ENCODE peak calls at places on chromosome 13, in ten cellular contexts. One of them, this sample, is unnamed.

GRCh38 chr13:87376081-87376480 is 295.1 kb upstream of the SLITRK5 start:
- DNase-seq in Calu3: no peak
- DNase-seq in heart right ventricle: no peak
- DNase-seq in mucosa of descending colon: no peak
- DNase-seq in CD4-positive, alpha-beta T cell: no peak
- DNase-seq in retinal pigment epithelial cell: peak
- DNase-seq in upper lobe of right lung: no peak
- DNase-seq in heart left ventricle: no peak
- DNase-seq in fibroblast of villous mesenchyme: no peak
- DNase-seq in fibroblast of lung: peak
- DNase-seq in this sample: peak

GRCh38 chr13:111011899-111012298 is 97.0 kb upstream of the ANKRD10 start:
- DNase-seq in Calu3: no peak
- DNase-seq in heart right ventricle: no peak
- DNase-seq in mucosa of descending colon: no peak
- DNase-seq in CD4-positive, alpha-beta T cell: no peak
- DNase-seq in retinal pigment epithelial cell: no peak
- DNase-seq in upper lobe of right lung: no peak
- DNase-seq in heart left ventricle: no peak
- DNase-seq in fibroblast of villous mesenchyme: no peak
- DNase-seq in fibroblast of lung: no peak
- DNase-seq in this sample: no peak

GRCh38 chr13:46181799-46182490 is at the start of gene LCP1:
- DNase-seq in Calu3: peak
- DNase-seq in heart right ventricle: no peak
- DNase-seq in mucosa of descending colon: no peak
- DNase-seq in CD4-positive, alpha-beta T cell: peak
- DNase-seq in retinal pigment epithelial cell: no peak
- DNase-seq in upper lobe of right lung: no peak
- DNase-seq in heart left ventricle: no peak
- DNase-seq in fibroblast of villous mesenchyme: no peak
- DNase-seq in fibroblast of lung: no peak
- DNase-seq in this sample: no peak

GRCh38 chr13:66803759-66804456 is 426.2 kb downstream of the PCDH9 start:
- DNase-seq in Calu3: no peak
- DNase-seq in heart right ventricle: no peak
- DNase-seq in mucosa of descending colon: no peak
- DNase-seq in CD4-positive, alpha-beta T cell: no peak
- DNase-seq in retinal pigment epithelial cell: no peak
- DNase-seq in upper lobe of right lung: no peak
- DNase-seq in heart left ventricle: no peak
- DNase-seq in fibroblast of villous mesenchyme: no peak
- DNase-seq in fibroblast of lung: no peak
- DNase-seq in this sample: no peak

GRCh38 chr13:93339550-93339949 is 112.9 kb downstream of the GPC6 start:
- DNase-seq in Calu3: no peak
- DNase-seq in heart right ventricle: no peak
- DNase-seq in mucosa of descending colon: no peak
- DNase-seq in CD4-positive, alpha-beta T cell: no peak
- DNase-seq in retinal pigment epithelial cell: no peak
- DNase-seq in upper lobe of right lung: no peak
- DNase-seq in heart left ventricle: no peak
- DNase-seq in fibroblast of villous mesenchyme: no peak
- DNase-seq in fibroblast of lung: no peak
- DNase-seq in this sample: no peak

GRCh38 chr13:24221007-24221406 is 60.5 kb downstream of the SPATA13 start:
- DNase-seq in Calu3: no peak
- DNase-seq in heart right ventricle: no peak
- DNase-seq in mucosa of descending colon: no peak
- DNase-seq in CD4-positive, alpha-beta T cell: no peak
- DNase-seq in retinal pigment epithelial cell: no peak
- DNase-seq in upper lobe of right lung: no peak
- DNase-seq in heart left ventricle: no peak
- DNase-seq in fibroblast of villous mesenchyme: peak
- DNase-seq in fibroblast of lung: no peak
- DNase-seq in this sample: no peak

GRCh38 chr13:65264066-65264465 is 1966.1 kb downstream of the PCDH9 start:
- DNase-seq in Calu3: no peak
- DNase-seq in heart right ventricle: no peak
- DNase-seq in mucosa of descending colon: no peak
- DNase-seq in CD4-positive, alpha-beta T cell: no peak
- DNase-seq in retinal pigment epithelial cell: no peak
- DNase-seq in upper lobe of right lung: no peak
- DNase-seq in heart left ventricle: no peak
- DNase-seq in fibroblast of villous mesenchyme: no peak
- DNase-seq in fibroblast of lung: no peak
- DNase-seq in this sample: no peak

GRCh38 chr13:30735025-30735967 is at the start of gene ALOX5AP:
- DNase-seq in Calu3: no peak
- DNase-seq in heart right ventricle: no peak
- DNase-seq in mucosa of descending colon: no peak
- DNase-seq in CD4-positive, alpha-beta T cell: peak
- DNase-seq in retinal pigment epithelial cell: no peak
- DNase-seq in upper lobe of right lung: no peak
- DNase-seq in heart left ventricle: no peak
- DNase-seq in fibroblast of villous mesenchyme: no peak
- DNase-seq in fibroblast of lung: no peak
- DNase-seq in this sample: no peak

GRCh38 chr13:70941454-70941853 is 833.2 kb upstream of the KLHL1 start:
- DNase-seq in Calu3: no peak
- DNase-seq in heart right ventricle: no peak
- DNase-seq in mucosa of descending colon: no peak
- DNase-seq in CD4-positive, alpha-beta T cell: no peak
- DNase-seq in retinal pigment epithelial cell: no peak
- DNase-seq in upper lobe of right lung: no peak
- DNase-seq in heart left ventricle: no peak
- DNase-seq in fibroblast of villous mesenchyme: no peak
- DNase-seq in fibroblast of lung: no peak
- DNase-seq in this sample: no peak

GRCh38 chr13:98686281-98686680 is 66.2 kb downstream of the SLC15A1 start:
- DNase-seq in Calu3: no peak
- DNase-seq in heart right ventricle: no peak
- DNase-seq in mucosa of descending colon: no peak
- DNase-seq in CD4-positive, alpha-beta T cell: no peak
- DNase-seq in retinal pigment epithelial cell: no peak
- DNase-seq in upper lobe of right lung: no peak
- DNase-seq in heart left ventricle: no peak
- DNase-seq in fibroblast of villous mesenchyme: no peak
- DNase-seq in fibroblast of lung: no peak
- DNase-seq in this sample: no peak

GRCh38 chr13:45149964-45150363 is 29.7 kb downstream of the GTF2F2 start:
- DNase-seq in Calu3: no peak
- DNase-seq in heart right ventricle: no peak
- DNase-seq in mucosa of descending colon: no peak
- DNase-seq in CD4-positive, alpha-beta T cell: no peak
- DNase-seq in retinal pigment epithelial cell: no peak
- DNase-seq in upper lobe of right lung: no peak
- DNase-seq in heart left ventricle: no peak
- DNase-seq in fibroblast of villous mesenchyme: peak
- DNase-seq in fibroblast of lung: no peak
- DNase-seq in this sample: no peak

GRCh38 chr13:43078399-43078798 is 55.0 kb downstream of the DNAJC15 start:
- DNase-seq in Calu3: no peak
- DNase-seq in heart right ventricle: no peak
- DNase-seq in mucosa of descending colon: no peak
- DNase-seq in CD4-positive, alpha-beta T cell: no peak
- DNase-seq in retinal pigment epithelial cell: no peak
- DNase-seq in upper lobe of right lung: no peak
- DNase-seq in heart left ventricle: no peak
- DNase-seq in fibroblast of villous mesenchyme: no peak
- DNase-seq in fibroblast of lung: no peak
- DNase-seq in this sample: no peak

DNA sequence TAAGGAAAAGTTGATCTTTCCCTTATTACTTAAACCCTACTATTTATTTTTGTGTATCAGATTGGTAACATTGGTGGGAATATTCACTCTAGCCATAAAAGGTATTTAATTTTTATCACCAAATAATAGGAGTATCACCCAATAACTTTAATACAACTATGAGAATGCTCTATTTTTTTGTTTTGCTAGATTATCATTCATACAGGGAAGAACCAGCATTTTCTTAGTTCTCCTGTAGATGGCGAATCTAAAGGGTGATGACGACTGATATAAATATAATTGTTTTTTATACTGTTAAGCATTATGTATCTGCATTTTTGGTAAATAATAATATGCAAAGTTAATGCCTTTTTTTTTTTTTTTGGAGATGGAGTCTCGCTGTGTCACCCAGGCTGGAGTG is 7.9 kb upstream of the FRY start:
- DNase-seq in Calu3: no peak
- DNase-seq in heart right ventricle: no peak
- DNase-seq in mucosa of descending colon: no peak
- DNase-seq in CD4-positive, alpha-beta T cell: no peak
- DNase-seq in retinal pigment epithelial cell: no peak
- DNase-seq in upper lobe of right lung: no peak
- DNase-seq in heart left ventricle: no peak
- DNase-seq in fibroblast of villous mesenchyme: no peak
- DNase-seq in fibroblast of lung: no peak
- DNase-seq in this sample: no peak
- TF ChIP-seq CTCF in Calu3: no peak
- TF ChIP-seq CTCF in heart right ventricle: no peak
- TF ChIP-seq CTCF in mucosa of descending colon: no peak
- TF ChIP-seq CTCF in CD4-positive, alpha-beta T cell: no peak
- TF ChIP-seq CTCF in retinal pigment epithelial cell: peak
- TF ChIP-seq CTCF in upper lobe of right lung: peak
- TF ChIP-seq CTCF in heart left ventricle: no peak
- TF ChIP-seq CTCF in fibroblast of villous mesenchyme: peak
- TF ChIP-seq CTCF in fibroblast of lung: no peak
- TF ChIP-seq CTCF in this sample: peak

DNA sequence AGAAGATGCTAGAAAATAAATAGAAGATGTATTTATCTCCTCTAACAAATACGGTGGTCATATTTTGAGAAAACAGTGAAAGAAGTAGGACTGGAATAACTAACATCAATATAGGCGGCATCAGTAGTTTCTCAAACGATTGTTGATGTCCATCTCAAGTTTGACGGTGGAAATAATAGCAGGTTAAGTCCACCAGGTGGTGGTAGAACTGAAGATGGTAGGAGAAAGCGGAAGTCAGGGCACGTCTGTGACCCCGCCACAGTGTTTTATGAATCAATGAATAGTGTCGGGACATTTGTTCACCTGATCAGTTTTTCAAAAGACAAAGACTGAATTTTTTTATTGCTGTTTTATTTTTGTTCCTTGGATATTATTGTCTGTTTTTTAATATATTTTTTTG is 706.4 kb upstream of the SLC10A2 start:
- DNase-seq in Calu3: no peak
- DNase-seq in heart right ventricle: no peak
- DNase-seq in mucosa of descending colon: no peak
- DNase-seq in CD4-positive, alpha-beta T cell: no peak
- DNase-seq in retinal pigment epithelial cell: no peak
- DNase-seq in upper lobe of right lung: no peak
- DNase-seq in heart left ventricle: no peak
- DNase-seq in fibroblast of villous mesenchyme: no peak
- DNase-seq in fibroblast of lung: no peak
- DNase-seq in this sample: no peak
- TF ChIP-seq CTCF in Calu3: no peak
- TF ChIP-seq CTCF in heart right ventricle: no peak
- TF ChIP-seq CTCF in mucosa of descending colon: no peak
- TF ChIP-seq CTCF in CD4-positive, alpha-beta T cell: peak
- TF ChIP-seq CTCF in retinal pigment epithelial cell: peak
- TF ChIP-seq CTCF in upper lobe of right lung: no peak
- TF ChIP-seq CTCF in heart left ventricle: no peak
- TF ChIP-seq CTCF in fibroblast of villous mesenchyme: no peak
- TF ChIP-seq CTCF in fibroblast of lung: no peak
- TF ChIP-seq CTCF in this sample: peak

DNA sequence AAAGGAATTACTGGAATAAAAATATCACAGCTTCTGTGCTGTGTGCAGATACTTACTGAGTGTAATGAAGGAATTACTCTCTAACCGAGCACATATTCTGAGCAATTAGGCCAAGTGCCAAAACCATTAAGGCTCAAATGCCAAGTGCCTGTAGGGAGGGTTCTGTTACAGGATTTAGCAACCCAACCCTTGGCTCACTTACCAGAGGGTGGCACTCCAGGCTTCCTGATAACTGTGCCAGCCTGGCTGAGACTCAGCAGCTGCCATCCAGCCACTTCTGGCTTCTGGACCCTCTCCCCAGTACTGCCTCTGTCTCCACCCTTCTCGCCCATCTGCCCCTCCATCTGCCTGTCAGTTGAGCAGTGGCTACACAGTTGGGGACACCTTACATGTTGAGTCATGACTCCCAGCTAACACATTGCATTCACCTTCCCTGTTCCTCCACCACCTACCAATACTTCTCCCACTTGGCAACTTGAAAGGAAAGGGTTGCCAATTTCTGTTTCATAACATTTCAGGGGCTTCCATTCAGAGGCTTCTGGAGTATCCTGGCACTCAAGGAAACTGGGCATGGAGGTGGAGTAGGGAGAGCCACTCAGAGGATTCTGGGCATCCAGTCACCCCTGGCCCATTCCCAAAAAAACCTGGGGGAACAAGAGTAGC is 110.5 kb downstream of the COG6 start:
- DNase-seq in Calu3: peak
- DNase-seq in heart right ventricle: peak
- DNase-seq in mucosa of descending colon: peak
- DNase-seq in CD4-positive, alpha-beta T cell: peak
- DNase-seq in retinal pigment epithelial cell: peak
- DNase-seq in upper lobe of right lung: no peak
- DNase-seq in heart left ventricle: peak
- DNase-seq in fibroblast of villous mesenchyme: peak
- DNase-seq in fibroblast of lung: peak
- DNase-seq in this sample: no peak
- TF ChIP-seq CTCF in Calu3: no peak
- TF ChIP-seq CTCF in heart right ventricle: peak
- TF ChIP-seq CTCF in mucosa of descending colon: no peak
- TF ChIP-seq CTCF in CD4-positive, alpha-beta T cell: no peak
- TF ChIP-seq CTCF in retinal pigment epithelial cell: peak
- TF ChIP-seq CTCF in upper lobe of right lung: peak
- TF ChIP-seq CTCF in heart left ventricle: peak
- TF ChIP-seq CTCF in fibroblast of villous mesenchyme: peak
- TF ChIP-seq CTCF in fibroblast of lung: no peak
- TF ChIP-seq CTCF in this sample: peak

DNA sequence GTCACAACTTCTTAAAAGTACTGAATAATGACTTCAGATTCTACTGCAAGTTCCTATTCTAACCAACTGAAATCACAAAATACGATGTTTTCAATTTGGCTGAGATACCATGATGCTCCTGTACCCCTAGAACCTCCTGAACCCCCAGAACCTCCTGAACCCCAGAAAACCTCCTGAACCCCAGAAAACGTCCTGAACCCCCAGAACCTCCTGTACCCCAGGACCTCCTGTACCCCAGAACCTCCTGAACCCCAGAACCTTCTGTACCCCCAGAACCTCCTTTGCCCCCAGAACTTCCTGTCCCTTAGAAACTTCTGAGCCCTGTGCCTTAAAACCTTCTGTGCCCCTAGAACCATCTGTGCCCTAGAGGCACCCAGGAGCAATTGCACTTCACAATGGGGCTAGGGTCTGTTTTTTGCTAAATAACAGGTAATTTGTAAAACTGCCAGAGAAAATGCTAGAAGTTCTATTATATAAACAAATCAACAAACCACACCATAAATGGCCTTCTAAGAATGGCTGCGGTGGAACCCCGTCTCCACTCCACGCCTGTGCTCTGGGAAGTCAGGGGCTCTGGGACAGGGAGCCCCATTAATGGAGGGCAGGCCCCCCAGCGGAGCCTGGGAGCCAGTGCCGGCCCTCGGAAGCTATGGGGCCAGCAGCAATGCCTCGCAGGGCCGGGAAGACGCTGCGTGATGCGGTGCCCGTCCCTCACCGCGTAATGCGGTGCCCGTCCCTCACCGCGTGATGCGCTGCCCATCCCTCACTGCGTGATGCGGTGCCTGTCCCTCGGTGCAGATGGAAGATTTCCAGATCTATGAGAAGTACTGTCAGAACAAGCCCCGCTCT is 21.3 kb upstream of the F7 start:
- DNase-seq in Calu3: no peak
- DNase-seq in heart right ventricle: no peak
- DNase-seq in mucosa of descending colon: no peak
- DNase-seq in CD4-positive, alpha-beta T cell: no peak
- DNase-seq in retinal pigment epithelial cell: no peak
- DNase-seq in upper lobe of right lung: peak
- DNase-seq in heart left ventricle: no peak
- DNase-seq in fibroblast of villous mesenchyme: no peak
- DNase-seq in fibroblast of lung: no peak
- DNase-seq in this sample: no peak
- TF ChIP-seq CTCF in Calu3: no peak
- TF ChIP-seq CTCF in heart right ventricle: no peak
- TF ChIP-seq CTCF in mucosa of descending colon: no peak
- TF ChIP-seq CTCF in CD4-positive, alpha-beta T cell: no peak
- TF ChIP-seq CTCF in retinal pigment epithelial cell: peak
- TF ChIP-seq CTCF in upper lobe of right lung: no peak
- TF ChIP-seq CTCF in heart left ventricle: no peak
- TF ChIP-seq CTCF in fibroblast of villous mesenchyme: peak
- TF ChIP-seq CTCF in fibroblast of lung: no peak
- TF ChIP-seq CTCF in this sample: peak